ENCODE peak calls at places on chromosomes 13 and 19, in ten cellular contexts. S, Q, K, C, P, X, G, F, E and H are unnamed samples.
A peak's percentile ranks its signal among the peaks of the same experiment; 100 is the strongest.

GRCh38 chr19:41328157-41328817 is 18.3 kb downstream of the CCDC97 start:
- DNase-seq in F (no peak), G (no peak), X (no peak), C (no peak), S (no peak), E (no peak), K (no peak), P (no peak), Q (peak; percentile 27), H (no peak)

GRCh38 chr13:38518328-38518727 is 168.5 kb upstream of the FREM2 start:
- DNase-seq in X (no peak), C (no peak), F (no peak), Q (no peak), E (no peak), G (no peak), P (no peak), K (no peak), S (no peak), H (no peak)

GRCh38 chr13:37869756-37870488 is at the start of gene TRPC4:
- DNase-seq in X (peak; percentile 51), E (peak; percentile 25), Q (peak; percentile 34), F (peak; percentile 12), G (no peak), C (peak; percentile 40), S (peak; percentile 48), P (peak; percentile 86), K (peak; percentile 33), H (peak; percentile 57)

GRCh38 chr19:10353793-10354391 is 14.5 kb upstream of the ICAM3 start:
- DNase-seq in S (no peak), G (no peak), C (peak; percentile 39), X (peak; percentile 26), Q (peak; percentile 52), E (no peak), P (peak; percentile 95), F (peak; percentile 89), K (peak; percentile 77), H (no peak)

GRCh38 chr19:23384858-23385257 is 10.4 kb downstream of the ZNF91 start:
- DNase-seq in C (no peak), S (no peak), K (no peak), Q (no peak), F (no peak), X (no peak), E (no peak), P (no peak), G (no peak), H (no peak)

GRCh38 chr19:11949201-11949600 is 15.6 kb upstream of the ZNF763 start:
- DNase-seq in C (no peak), P (no peak), S (no peak), G (no peak), K (no peak), X (no peak), Q (no peak), E (no peak), F (no peak), H (peak; percentile 10)

GRCh38 chr19:45901432-45901903 is 945 bp downstream of the MYPOP start:
- DNase-seq in X (peak; percentile 41), G (no peak), K (peak; percentile 71), E (no peak), P (peak; percentile 62), S (no peak), Q (peak; percentile 60), F (no peak), C (no peak), H (no peak)

GRCh38 chr19:10669246-10669645 is 15.1 kb downstream of the ILF3 start:
- DNase-seq in Q (no peak), F (no peak), K (no peak), P (no peak), S (no peak), C (no peak), E (no peak), X (no peak), G (no peak), H (no peak)

GRCh38 chr13:46297338-46297737 is 85.6 kb downstream of the LRRC63 start:
- DNase-seq in Q (no peak), X (no peak), P (no peak), K (no peak), G (no peak), C (no peak), S (no peak), F (no peak), E (no peak), H (no peak)

GRCh38 chr13:32587774-32588165 is 1.5 kb downstream of the PDS5B start:
- DNase-seq in F (no peak), K (no peak), Q (no peak), C (no peak), S (no peak), P (no peak), E (no peak), X (no peak), G (no peak), H (peak; percentile 10)

GRCh38 chr13:66546534-66547379 is 683.4 kb downstream of the PCDH9 start:
- DNase-seq in S (no peak), E (no peak), Q (no peak), X (no peak), P (no peak), G (no peak), F (no peak), K (no peak), C (no peak), H (no peak)

GRCh38 chr13:109859898-109860297 is 73.5 kb upstream of the IRS2 start:
- DNase-seq in F (no peak), E (no peak), X (no peak), G (no peak), K (no peak), C (no peak), S (no peak), Q (no peak), P (no peak), H (no peak)

GRCh38 chr19:2123682-2124387 is 27.1 kb downstream of the IZUMO4 start:
- DNase-seq in C (no peak), E (no peak), G (no peak), F (peak; percentile 54), Q (peak; percentile 23), K (no peak), P (peak; percentile 77), X (no peak), S (no peak), H (no peak)

GRCh38 chr19:4692275-4693077 is 22.3 kb upstream of the MYDGF start:
- DNase-seq in C (no peak), X (no peak), E (no peak), F (no peak), K (no peak), G (no peak), Q (no peak), S (no peak), P (no peak), H (no peak)

GRCh38 chr19:47232422-47233211 is 1.6 kb upstream of the BBC3 start:
- DNase-seq in P (no peak), G (no peak), K (no peak), C (no peak), E (no peak), F (peak; percentile 6), Q (no peak), X (no peak), S (no peak), H (peak; percentile 81)

GRCh38 chr13:30660796-30661195 is 43.1 kb downstream of the USPL1 start:
- DNase-seq in K (no peak), Q (no peak), E (no peak), X (no peak), S (no peak), F (no peak), P (no peak), C (no peak), G (no peak), H (no peak)